ENCODE peak calls at places on chromosomes 5 and 9, in ten cellular contexts. G is stimulated activated effector memory CD8-positive, alpha-beta T cell treated with anti-CD3 and anti-CD28 coated beads, Interleukin-12 subunit alpha, Interleukin-12 subunit beta, amount 100 ng/mL, for 72 hours; U is foreskin fibroblast; M is NCI-H345; Y is GM04504; J is astrocyte of the spinal cord; D is HL-60; X is aorta; K is GDM1; I is Calu3. A is an unnamed sample.

GRCh38 chr9:2411459-2412215 is 209.9 kb upstream of the VLDLR start:
- DNase-seq in M (no peak), G (no peak), J (peak; percentile 63), D (no peak), Y (peak; percentile 13), U (no peak), I (no peak), X (no peak), K (no peak), A (no peak)

GRCh38 chr5:17118631-17119030 is 98.8 kb upstream of the BASP1 start:
- DNase-seq in I (peak; percentile 61), U (peak; percentile 97), Y (peak; percentile 80), M (no peak), K (peak; percentile 95), D (peak; percentile 89), G (no peak), X (peak; percentile 85), J (peak; percentile 94), A (peak; percentile 79)

GRCh38 chr5:154690488-154690887 is 64.7 kb upstream of the LARP1 start:
- DNase-seq in Y (no peak), J (no peak), M (no peak), G (no peak), K (no peak), D (no peak), U (no peak), I (no peak), X (no peak), A (no peak)

GRCh38 chr9:89505795-89506385 is 8.0 kb upstream of the SEMA4D start:
- DNase-seq in I (no peak), D (no peak), Y (no peak), M (peak; percentile 49), G (no peak), U (no peak), K (no peak), X (no peak), J (no peak), A (no peak)

GRCh38 chr5:39505751-39506150 is 81.0 kb upstream of the DAB2 start:
- DNase-seq in I (no peak), U (no peak), G (no peak), D (no peak), K (no peak), J (no peak), M (no peak), X (no peak), Y (no peak), A (no peak)

GRCh38 chr5:51187953-51188591 is 195.2 kb upstream of the ISL1 start:
- DNase-seq in Y (no peak), G (no peak), I (no peak), J (no peak), U (no peak), M (peak; percentile 15), D (no peak), K (no peak), X (no peak), A (no peak)

GRCh38 chr5:118007262-118007661 is 981.1 kb downstream of the DTWD2 start:
- DNase-seq in M (no peak), K (no peak), G (no peak), D (no peak), U (no peak), J (no peak), I (no peak), X (no peak), Y (no peak), A (no peak)

GRCh38 chr5:127358274-127358673 is 67.7 kb downstream of the MEGF10 start:
- DNase-seq in D (no peak), U (peak; percentile 45), X (no peak), M (no peak), Y (peak; percentile 30), J (peak; percentile 10), K (no peak), I (no peak), G (no peak), A (no peak)

GRCh38 chr5:57383093-57383861 is 99.3 kb downstream of the ACTBL2 start:
- DNase-seq in D (no peak), I (peak; percentile 49), M (no peak), X (peak; percentile 59), J (peak; percentile 88), Y (peak; percentile 70), U (peak; percentile 88), G (no peak), K (no peak), A (no peak)

GRCh38 chr5:91283899-91284298 is 99.2 kb downstream of the ARRDC3 start:
- DNase-seq in U (peak; percentile 64), I (peak; percentile 14), K (no peak), Y (peak; percentile 83), G (no peak), J (peak; percentile 93), M (no peak), X (no peak), D (no peak), A (no peak)

GRCh38 chr9:94866770-94867169 is 140.3 kb downstream of the AOPEP start:
- DNase-seq in I (no peak), D (no peak), G (no peak), U (no peak), J (peak; percentile 23), M (no peak), X (no peak), Y (no peak), K (no peak), A (no peak)

GRCh38 chr9:132745911-132746709 is 75.8 kb downstream of the GTF3C4 start:
- DNase-seq in Y (no peak), J (no peak), X (no peak), I (no peak), M (no peak), K (no peak), U (no peak), G (no peak), D (no peak), A (no peak)

GRCh38 chr9:38690574-38690973 is 29.4 kb downstream of the FAM240B start:
- DNase-seq in K (no peak), M (no peak), J (no peak), X (no peak), U (no peak), I (no peak), G (no peak), Y (no peak), D (no peak), A (no peak)

GRCh38 chr9:34994429-34995287 is 5.1 kb downstream of the DNAJB5 start:
- DNase-seq in I (peak; percentile 39), K (no peak), M (peak; percentile 24), X (no peak), Y (no peak), D (no peak), J (peak; percentile 55), G (no peak), U (peak; percentile 47), A (no peak)

GRCh38 chr5:171435908-171436307 is 16.5 kb downstream of the FGF18 start:
- DNase-seq in K (no peak), Y (no peak), D (no peak), I (no peak), U (no peak), G (no peak), X (no peak), M (no peak), J (no peak), A (no peak)